ENCODE peak calls at places on chromosomes 4 and X, in four cellular contexts. K is nephron progenitor cell, U is EH, C is GM12891. T is an unnamed sample.

GRCh38 chrX:150366951-150367545 is 3.9 kb downstream of the MAMLD1 start:
- DNase-seq in U (peak; percentile 84), C (no peak), K (no peak), T (no peak)

GRCh38 chr4:10295326-10295725 is 161.9 kb downstream of the ZNF518B start:
- DNase-seq in U (peak; percentile 41), K (no peak), C (no peak), T (no peak)

GRCh38 chr4:138775890-138776289 is 239.7 kb upstream of the NOCT start:
- DNase-seq in C (no peak), K (no peak), U (peak; percentile 2), T (peak; percentile 10)

GRCh38 chr4:3644849-3645627 is 112.8 kb upstream of the LRPAP1 start:
- DNase-seq in C (no peak), K (no peak), U (peak; percentile 82), T (no peak)

GRCh38 chr4:139668036-139668435 is 2.4 kb downstream of the MGST2 start:
- DNase-seq in U (no peak), K (no peak), C (no peak), T (no peak)

GRCh38 chr4:55609393-55609821 is 17.4 kb upstream of the PDCL2 start:
- DNase-seq in U (peak; percentile 1), K (no peak), C (no peak), T (peak; percentile 4)

GRCh38 chr4:15376594-15376993 is 51.2 kb upstream of the C1QTNF7 start:
- DNase-seq in K (no peak), U (peak; percentile 46), C (no peak), T (no peak)

GRCh38 chr4:3124070-3124767 is 49.7 kb downstream of the HTT start:
- DNase-seq in K (no peak), U (no peak), C (no peak), T (no peak)

GRCh38 chrX:147875866-147876596 is 35.7 kb upstream of the FMR1 start:
- DNase-seq in U (no peak), K (no peak), C (no peak), T (no peak)

GRCh38 chr4:4554234-4554633 is 12.4 kb upstream of the STX18 start:
- DNase-seq in C (no peak), K (no peak), U (peak; percentile 50), T (no peak)

GRCh38 chr4:10232114-10232513 is 115.5 kb upstream of the WDR1 start:
- DNase-seq in K (no peak), U (no peak), C (no peak), T (no peak)

GRCh38 chr4:173490817-173491518 is 39.1 kb downstream of the HAND2 start:
- DNase-seq in U (peak; percentile 80), C (no peak), K (no peak), T (no peak)

GRCh38 chrX:16807976-16808542 is 21.8 kb downstream of the TXLNG start:
- DNase-seq in K (no peak), U (peak; percentile 53), C (no peak), T (no peak)

GRCh38 chr4:186169942-186170802 is 21.2 kb upstream of the CYP4V2 start:
- DNase-seq in U (no peak), C (no peak), K (no peak), T (no peak)

GRCh38 chrX:74179499-74179898 is 124.5 kb upstream of the ZCCHC13 start:
- DNase-seq in C (no peak), K (no peak), U (no peak), T (no peak)

GRCh38 chr4:85029453-85029852 is 63.0 kb upstream of the WDFY3 start:
- DNase-seq in C (no peak), K (no peak), U (no peak), T (no peak)

GRCh38 chrX:113514906-113515305 is 674.3 kb upstream of the AMOT start:
- DNase-seq in K (no peak), U (no peak), C (no peak), T (no peak)

GRCh38 chr4:71938776-71939175 is 93.0 kb upstream of the NPFFR2 start:
- DNase-seq in U (no peak), C (no peak), K (no peak), T (no peak)

GRCh38 chrX:42290608-42291007 is 367.3 kb upstream of the CASK start:
- DNase-seq in C (no peak), U (peak; percentile 6), K (no peak), T (no peak)

GRCh38 chrX:121308276-121308805 is 260.9 kb downstream of the GLUD2 start:
- DNase-seq in U (peak; percentile 58), K (peak; percentile 12), C (no peak), T (no peak)

GRCh38 chr4:113012776-113013175 is 36.7 kb upstream of the ANK2 start:
- DNase-seq in C (no peak), U (no peak), K (no peak), T (no peak)

GRCh38 chr4:173380987-173381386 is 10.2 kb downstream of the SAP30 start:
- DNase-seq in C (no peak), U (no peak), K (no peak), T (no peak)

GRCh38 chrX:30620980-30621716 is 32.1 kb upstream of the GK start:
- DNase-seq in U (peak; percentile 90), C (no peak), K (no peak), T (no peak)

GRCh38 chr4:184583738-184584502 is 65.3 kb downstream of the CASP3 start:
- DNase-seq in C (peak; percentile 25), K (no peak), U (no peak), T (peak; percentile 37)

GRCh38 chr4:71470547-71470946 is 131.7 kb downstream of the SLC4A4 start:
- DNase-seq in K (no peak), U (no peak), C (no peak), T (peak; percentile 16)

GRCh38 chrX:31071725-31072124 is at the start of gene FTHL17:
- DNase-seq in K (no peak), U (no peak), C (no peak), T (no peak)

GRCh38 chr4:14908635-14909034 is 93.6 kb upstream of the CPEB2 start:
- DNase-seq in U (no peak), C (no peak), K (no peak), T (no peak)

GRCh38 chr4:108036252-108036651 is 46.6 kb downstream of the HADH start:
- DNase-seq in K (no peak), U (no peak), C (peak; percentile 46), T (no peak)

GRCh38 chr4:123939621-123940020 is 543.0 kb downstream of the SPRY1 start:
- DNase-seq in C (no peak), U (peak; percentile 90), K (no peak), T (no peak)

GRCh38 chr4:17633600-17633999 is 19.2 kb downstream of the MED28 start:
- DNase-seq in U (no peak), C (no peak), K (no peak), T (no peak)

GRCh38 chr4:105145059-105145912 is 1.4 kb upstream of the TET2 start:
- DNase-seq in K (no peak), U (no peak), C (no peak), T (no peak)

GRCh38 chrX:70427360-70427759 is 4.2 kb downstream of the GDPD2 start:
- DNase-seq in U (no peak), K (no peak), C (no peak), T (no peak)

GRCh38 chr4:169899295-169899694 is 126.9 kb downstream of the MFAP3L start:
- DNase-seq in C (no peak), U (peak; percentile 13), K (no peak), T (no peak)

GRCh38 chrX:40169193-40170086 is 71.7 kb upstream of the BCOR start:
- DNase-seq in C (no peak), K (peak; percentile 69), U (peak; percentile 75), T (peak; percentile 79)

GRCh38 chrX:151698485-151698884 is 3.2 kb downstream of the PRRG3 start:
- DNase-seq in C (no peak), U (no peak), K (no peak), T (no peak)

T was measured in retina.